ENCODE peak calls at places on chromosomes 11 and 22, in nine cellular contexts. W, A, T, C, M, B, Q, O and F are unnamed samples.

GRCh38 chr11:94583885-94584500 is 16.8 kb downstream of the PIWIL4 start:
- DNase-seq in M (no peak), Q (peak; percentile 29), T (no peak), O (peak; percentile 75), B (no peak), C (no peak), W (no peak), A (no peak), F (no peak)

GRCh38 chr11:126578021-126578420 is 222.5 kb downstream of the ST3GAL4 start:
- DNase-seq in Q (no peak), M (no peak), W (no peak), T (no peak), B (no peak), C (no peak), A (no peak), O (no peak), F (no peak)

GRCh38 chr22:42001127-42001526 is 2.5 kb downstream of the WBP2NL start:
- DNase-seq in O (peak; percentile 56), M (no peak), A (no peak), Q (peak; percentile 20), W (no peak), C (no peak), B (no peak), T (no peak), F (no peak)

GRCh38 chr11:113884361-113884836 is 9.0 kb upstream of the USP28 start:
- DNase-seq in B (peak; percentile 34), C (no peak), O (peak; percentile 44), A (no peak), T (no peak), W (no peak), M (no peak), Q (peak; percentile 45), F (no peak)

GRCh38 chr11:35282226-35282882 is 137.0 kb downstream of the SLC1A2 start:
- DNase-seq in O (peak; percentile 89), M (no peak), C (no peak), A (no peak), B (no peak), Q (peak; percentile 72), T (no peak), W (no peak), F (no peak)

GRCh38 chr11:116641561-116642045 is 131.2 kb downstream of the BUD13 start:
- DNase-seq in M (no peak), C (peak; percentile 21), B (peak; percentile 67), W (no peak), Q (peak; percentile 32), A (no peak), T (peak; percentile 65), O (no peak), F (no peak)

GRCh38 chr22:30469165-30469564 is 2.7 kb downstream of the SEC14L3 start:
- DNase-seq in O (no peak), W (no peak), Q (no peak), C (no peak), B (no peak), M (no peak), T (no peak), A (no peak), F (no peak)

GRCh38 chr11:87252869-87253268 is 215.1 kb downstream of the TMEM135 start:
- DNase-seq in W (no peak), A (no peak), T (no peak), B (no peak), C (no peak), M (no peak), O (peak; percentile 18), Q (peak; percentile 44), F (no peak)

GRCh38 chr22:46958191-46958590 is 195.7 kb downstream of the TBC1D22A start:
- DNase-seq in A (no peak), B (no peak), M (no peak), W (no peak), T (no peak), C (no peak), Q (no peak), O (no peak), F (no peak)

GRCh38 chr11:17152306-17152705 is 55.5 kb downstream of the PIK3C2A start:
- DNase-seq in W (no peak), O (no peak), T (no peak), Q (no peak), C (no peak), M (no peak), B (no peak), A (no peak), F (no peak)

GRCh38 chr11:69888671-69889076 is 69.5 kb upstream of the FGF3 start:
- DNase-seq in W (peak; percentile 69), T (peak; percentile 61), A (peak; percentile 43), O (peak; percentile 38), B (peak; percentile 83), M (peak; percentile 53), Q (peak; percentile 58), C (peak; percentile 70), F (peak; percentile 30)

GRCh38 chr11:8262552-8263108 is 1.0 kb downstream of the LMO1 start:
- DNase-seq in B (peak; percentile 92), T (peak; percentile 49), M (no peak), C (peak; percentile 12), W (peak; percentile 50), A (no peak), Q (peak; percentile 86), O (peak; percentile 55), F (no peak)

GRCh38 chr11:131038597-131038996 is 122.3 kb upstream of the SNX19 start:
- DNase-seq in C (peak; percentile 31), A (no peak), Q (peak; percentile 53), O (no peak), W (no peak), T (no peak), M (no peak), B (peak; percentile 51), F (no peak)

GRCh38 chr11:68810164-68810563 is 31.6 kb downstream of the CPT1A start:
- DNase-seq in M (no peak), O (no peak), A (no peak), C (no peak), Q (no peak), T (no peak), W (no peak), B (no peak), F (no peak)

GRCh38 chr11:122981388-122982264 is at the start of gene BSX:
- DNase-seq in A (peak; percentile 8), M (peak; percentile 60), W (no peak), T (peak; percentile 64), C (peak; percentile 56), O (peak; percentile 17), B (peak; percentile 95), Q (peak; percentile 58), F (no peak)

GRCh38 chr11:10653242-10653641 is 40.3 kb downstream of the IRAG1 start:
- DNase-seq in B (no peak), A (no peak), W (no peak), C (no peak), M (no peak), O (no peak), T (no peak), Q (no peak), F (no peak)

GRCh38 chr22:46937185-46937584 is 174.7 kb downstream of the TBC1D22A start:
- DNase-seq in O (no peak), M (no peak), A (no peak), T (no peak), Q (no peak), B (no peak), C (no peak), W (no peak), F (no peak)

GRCh38 chr22:26541167-26541819 is 29.0 kb upstream of the TFIP11 start:
- DNase-seq in C (no peak), M (no peak), O (no peak), A (no peak), W (no peak), T (no peak), B (no peak), Q (no peak), F (no peak)

GRCh38 chr11:67303989-67304411 is 670 bp downstream of the SSH3 start:
- DNase-seq in M (peak; percentile 39), Q (peak; percentile 52), B (no peak), W (peak; percentile 67), O (no peak), C (no peak), T (peak; percentile 71), A (peak; percentile 18), F (no peak)

DNA sequence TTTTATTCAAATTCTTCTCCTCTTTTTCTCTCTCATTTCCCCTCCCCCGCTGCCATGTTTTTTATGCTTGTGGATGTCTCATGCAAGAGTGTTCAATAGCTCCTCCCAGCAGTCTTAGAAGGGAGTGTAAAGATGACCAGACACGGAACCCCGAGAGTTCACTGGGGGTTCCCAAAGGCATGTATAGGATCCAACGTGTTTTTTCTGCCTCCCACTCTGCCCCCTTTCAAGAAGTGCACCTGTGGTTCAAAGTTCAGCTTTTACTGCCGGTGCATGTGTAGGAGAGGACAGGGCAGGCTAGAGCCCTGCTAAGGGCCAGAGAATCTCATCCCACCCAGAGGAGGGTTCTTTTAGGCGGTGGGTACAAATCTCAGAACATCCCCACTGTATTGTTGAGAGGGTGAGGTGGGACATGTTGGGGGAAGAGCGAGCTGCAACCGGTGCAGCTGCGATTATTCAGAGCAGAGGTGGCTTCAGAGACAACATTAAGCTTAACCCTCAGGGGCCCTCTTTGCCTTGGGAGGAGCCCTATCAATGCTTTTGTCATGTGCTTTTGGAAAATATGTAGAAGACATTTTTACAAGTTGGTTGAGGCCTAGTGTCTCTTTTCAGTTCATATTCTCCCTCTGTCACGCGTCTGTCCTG is 14.5 kb downstream of the MIF start:
- DNase-seq in C (no peak), Q (no peak), A (no peak), B (no peak), M (no peak), O (no peak), W (no peak), T (no peak), F (no peak)
- H3K27ac ChIP-seq in C (no peak overlapping the region), Q (no peak overlapping the region), A (no peak overlapping the region), B (no peak overlapping the region), M (no peak overlapping the region), O (peak overlapping the region; percentile 16), W (no peak overlapping the region), T (no peak overlapping the region), F (no peak overlapping the region)

GRCh38 chr11:79438631-79439429 is 2.0 kb downstream of the TENM4 start:
- DNase-seq in Q (peak; percentile 50), M (no peak), A (no peak), C (peak; percentile 13), T (no peak), B (peak; percentile 63), W (no peak), O (peak; percentile 42), F (no peak)
- H3K27ac ChIP-seq in Q (no peak overlapping the region), M (no peak overlapping the region), A (no peak overlapping the region), C (no peak overlapping the region), T (no peak overlapping the region), B (no peak overlapping the region), W (peak overlapping the region; percentile 61), O (peak overlapping the region; percentile 28), F (no peak overlapping the region)

DNA sequence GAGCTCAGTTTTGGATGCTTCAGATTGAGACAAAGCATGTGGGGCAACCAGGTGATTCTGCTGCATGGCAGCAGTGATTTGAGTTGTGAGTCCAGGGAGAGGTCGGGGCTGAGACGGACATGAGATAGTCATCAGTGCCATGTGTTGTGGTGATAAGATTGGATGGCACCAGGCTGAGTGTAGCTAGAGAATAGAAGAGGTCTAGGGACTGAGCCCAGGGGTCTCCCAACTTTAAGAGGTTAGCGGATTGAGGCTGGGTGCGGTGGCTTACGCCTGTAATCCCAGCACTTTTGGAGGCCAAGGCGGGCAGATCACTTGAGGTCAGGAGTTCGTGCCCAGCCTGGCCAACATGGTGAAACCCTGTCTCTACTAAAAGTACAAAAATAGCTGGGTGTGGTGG is 6.3 kb upstream of the CTSD start:
- DNase-seq in B (no peak), O (no peak), Q (no peak), M (no peak), T (no peak), A (no peak), W (peak; percentile 15), C (no peak), F (no peak)
- H3K27ac ChIP-seq in B (no peak overlapping the region), O (no peak overlapping the region), Q (no peak overlapping the region), M (no peak overlapping the region), T (no peak overlapping the region), A (no peak overlapping the region), W (no peak overlapping the region), C (no peak overlapping the region), F (no peak overlapping the region)

GRCh38 chr22:20244744-20245576 is 23.2 kb downstream of the RTN4R start:
- DNase-seq in Q (no peak), C (no peak), O (no peak), T (no peak), B (peak; percentile 56), A (peak; percentile 12), W (no peak), M (peak; percentile 90), F (no peak)
- H3K27ac ChIP-seq in Q (no peak overlapping the region), C (no peak overlapping the region), O (no peak overlapping the region), T (no peak overlapping the region), B (peak overlapping the region; percentile 37), A (peak overlapping the region; percentile 69), W (peak overlapping the region; percentile 32), M (peak overlapping the region; percentile 78), F (no peak overlapping the region)